ENCODE peak calls at places on chromosomes 16 and 17, in eight cellular contexts. One of them, this sample, is unnamed.

GRCh38 chr16:64679976-64680375 is 441.9 kb downstream of the CDH11 start:
- DNase-seq in aorta: no peak
- DNase-seq in tibial artery: no peak
- DNase-seq in EL: no peak
- DNase-seq in stimulated activated CD4-positive, alpha-beta T cell treated with anti-CD3 and anti-CD28 coated beads, TNF-alpha, amount 100 ng/mL, for 1 hour: no peak
- DNase-seq in effector memory CD8-positive, alpha-beta T cell: no peak
- DNase-seq in NCI-H510A treated with DMSO at 0.1 percent for 48 hours: no peak
- DNase-seq in hepatic stellate cell: no peak
- DNase-seq in this sample: no peak

GRCh38 chr17:4375039-4375748 is 8.7 kb upstream of the UBE2G1 start:
- DNase-seq in aorta: no peak
- DNase-seq in tibial artery: no peak
- DNase-seq in EL: no peak
- DNase-seq in stimulated activated CD4-positive, alpha-beta T cell treated with anti-CD3 and anti-CD28 coated beads, TNF-alpha, amount 100 ng/mL, for 1 hour: no peak
- DNase-seq in effector memory CD8-positive, alpha-beta T cell: peak; percentile 14
- DNase-seq in NCI-H510A treated with DMSO at 0.1 percent for 48 hours: no peak
- DNase-seq in hepatic stellate cell: no peak
- DNase-seq in this sample: no peak

GRCh38 chr17:43648916-43649315 is 12.8 kb downstream of the MEOX1 start:
- DNase-seq in aorta: no peak
- DNase-seq in tibial artery: no peak
- DNase-seq in EL: no peak
- DNase-seq in stimulated activated CD4-positive, alpha-beta T cell treated with anti-CD3 and anti-CD28 coated beads, TNF-alpha, amount 100 ng/mL, for 1 hour: no peak
- DNase-seq in effector memory CD8-positive, alpha-beta T cell: no peak
- DNase-seq in NCI-H510A treated with DMSO at 0.1 percent for 48 hours: no peak
- DNase-seq in hepatic stellate cell: no peak
- DNase-seq in this sample: no peak

GRCh38 chr17:6603746-6604325 is 36.7 kb downstream of the KIAA0753 start:
- DNase-seq in aorta: peak; percentile 54
- DNase-seq in tibial artery: no peak
- DNase-seq in EL: no peak
- DNase-seq in stimulated activated CD4-positive, alpha-beta T cell treated with anti-CD3 and anti-CD28 coated beads, TNF-alpha, amount 100 ng/mL, for 1 hour: no peak
- DNase-seq in effector memory CD8-positive, alpha-beta T cell: no peak
- DNase-seq in NCI-H510A treated with DMSO at 0.1 percent for 48 hours: no peak
- DNase-seq in hepatic stellate cell: no peak
- DNase-seq in this sample: no peak

GRCh38 chr17:28811594-28812135 is 30.9 kb downstream of the FAM222B start:
- DNase-seq in aorta: no peak
- DNase-seq in tibial artery: no peak
- DNase-seq in EL: peak; percentile 37
- DNase-seq in stimulated activated CD4-positive, alpha-beta T cell treated with anti-CD3 and anti-CD28 coated beads, TNF-alpha, amount 100 ng/mL, for 1 hour: no peak
- DNase-seq in effector memory CD8-positive, alpha-beta T cell: no peak
- DNase-seq in NCI-H510A treated with DMSO at 0.1 percent for 48 hours: peak; percentile 79
- DNase-seq in hepatic stellate cell: peak; percentile 33
- DNase-seq in this sample: peak; percentile 19

GRCh38 chr16:471353-472198 is 46.1 kb downstream of the RAB11FIP3 start:
- DNase-seq in aorta: no peak
- DNase-seq in tibial artery: no peak
- DNase-seq in EL: peak; percentile 12
- DNase-seq in stimulated activated CD4-positive, alpha-beta T cell treated with anti-CD3 and anti-CD28 coated beads, TNF-alpha, amount 100 ng/mL, for 1 hour: no peak
- DNase-seq in effector memory CD8-positive, alpha-beta T cell: no peak
- DNase-seq in NCI-H510A treated with DMSO at 0.1 percent for 48 hours: no peak
- DNase-seq in hepatic stellate cell: no peak
- DNase-seq in this sample: peak; percentile 81

GRCh38 chr16:88770459-88771293 is 14.3 kb downstream of the PIEZO1 start:
- DNase-seq in aorta: no peak
- DNase-seq in tibial artery: no peak
- DNase-seq in EL: no peak
- DNase-seq in stimulated activated CD4-positive, alpha-beta T cell treated with anti-CD3 and anti-CD28 coated beads, TNF-alpha, amount 100 ng/mL, for 1 hour: no peak
- DNase-seq in effector memory CD8-positive, alpha-beta T cell: no peak
- DNase-seq in NCI-H510A treated with DMSO at 0.1 percent for 48 hours: peak; percentile 12
- DNase-seq in hepatic stellate cell: no peak
- DNase-seq in this sample: no peak

GRCh38 chr17:28675980-28676379 is 14.0 kb downstream of the SUPT6H start:
- DNase-seq in aorta: no peak
- DNase-seq in tibial artery: no peak
- DNase-seq in EL: no peak
- DNase-seq in stimulated activated CD4-positive, alpha-beta T cell treated with anti-CD3 and anti-CD28 coated beads, TNF-alpha, amount 100 ng/mL, for 1 hour: no peak
- DNase-seq in effector memory CD8-positive, alpha-beta T cell: no peak
- DNase-seq in NCI-H510A treated with DMSO at 0.1 percent for 48 hours: peak; percentile 13
- DNase-seq in hepatic stellate cell: no peak
- DNase-seq in this sample: no peak

GRCh38 chr17:17724307-17724921 is 43.2 kb downstream of the RAI1 start:
- DNase-seq in aorta: no peak
- DNase-seq in tibial artery: no peak
- DNase-seq in EL: peak; percentile 60
- DNase-seq in stimulated activated CD4-positive, alpha-beta T cell treated with anti-CD3 and anti-CD28 coated beads, TNF-alpha, amount 100 ng/mL, for 1 hour: no peak
- DNase-seq in effector memory CD8-positive, alpha-beta T cell: no peak
- DNase-seq in NCI-H510A treated with DMSO at 0.1 percent for 48 hours: no peak
- DNase-seq in hepatic stellate cell: peak; percentile 78
- DNase-seq in this sample: peak; percentile 67

GRCh38 chr16:20520103-20520502 is 56.1 kb downstream of the ACSM2B start:
- DNase-seq in aorta: no peak
- DNase-seq in tibial artery: no peak
- DNase-seq in EL: no peak
- DNase-seq in stimulated activated CD4-positive, alpha-beta T cell treated with anti-CD3 and anti-CD28 coated beads, TNF-alpha, amount 100 ng/mL, for 1 hour: no peak
- DNase-seq in effector memory CD8-positive, alpha-beta T cell: no peak
- DNase-seq in NCI-H510A treated with DMSO at 0.1 percent for 48 hours: no peak
- DNase-seq in hepatic stellate cell: no peak
- DNase-seq in this sample: no peak

GRCh38 chr16:14486520-14487303 is 143.3 kb downstream of the PARN start:
- DNase-seq in aorta: peak; percentile 86
- DNase-seq in tibial artery: peak; percentile 90
- DNase-seq in EL: peak; percentile 95
- DNase-seq in stimulated activated CD4-positive, alpha-beta T cell treated with anti-CD3 and anti-CD28 coated beads, TNF-alpha, amount 100 ng/mL, for 1 hour: no peak
- DNase-seq in effector memory CD8-positive, alpha-beta T cell: no peak
- DNase-seq in NCI-H510A treated with DMSO at 0.1 percent for 48 hours: peak; percentile 54
- DNase-seq in hepatic stellate cell: peak; percentile 82
- DNase-seq in this sample: peak; percentile 86

GRCh38 chr17:83203472-83204221 is 124.2 kb downstream of the METRNL start:
- DNase-seq in aorta: peak; percentile 59
- DNase-seq in tibial artery: peak; percentile 79
- DNase-seq in EL: no peak
- DNase-seq in stimulated activated CD4-positive, alpha-beta T cell treated with anti-CD3 and anti-CD28 coated beads, TNF-alpha, amount 100 ng/mL, for 1 hour: no peak
- DNase-seq in effector memory CD8-positive, alpha-beta T cell: no peak
- DNase-seq in NCI-H510A treated with DMSO at 0.1 percent for 48 hours: no peak
- DNase-seq in hepatic stellate cell: no peak
- DNase-seq in this sample: no peak